ENCODE peak calls at places on chromosomes 6 and 20, in five cellular contexts. One of them, this sample, is unnamed.

GRCh38 chr20:13401596-13401995 is 180.5 kb downstream of the ISM1 start:
- DNase-seq in suprapubic skin: no peak
- DNase-seq in adrenal gland: no peak
- DNase-seq in esophagus squamous epithelium: no peak
- DNase-seq in IMR-90: no peak
- DNase-seq in this sample: no peak

GRCh38 chr6:108742041-108742440 is 106.2 kb upstream of the ARMC2 start:
- DNase-seq in suprapubic skin: no peak
- DNase-seq in adrenal gland: no peak
- DNase-seq in esophagus squamous epithelium: no peak
- DNase-seq in IMR-90: no peak
- DNase-seq in this sample: no peak

GRCh38 chr6:138188278-138188923 is 26.7 kb downstream of the ARFGEF3 start:
- DNase-seq in suprapubic skin: no peak
- DNase-seq in adrenal gland: no peak
- DNase-seq in esophagus squamous epithelium: no peak
- DNase-seq in IMR-90: no peak
- DNase-seq in this sample: no peak

GRCh38 chr6:2986722-2987196 is 12.9 kb upstream of the NQO2 start:
- DNase-seq in suprapubic skin: no peak
- DNase-seq in adrenal gland: no peak
- DNase-seq in esophagus squamous epithelium: no peak
- DNase-seq in IMR-90: peak; percentile 92
- DNase-seq in this sample: no peak

GRCh38 chr20:49379338-49379737 is 101.5 kb upstream of the ZNFX1 start:
- DNase-seq in suprapubic skin: no peak
- DNase-seq in adrenal gland: no peak
- DNase-seq in esophagus squamous epithelium: no peak
- DNase-seq in IMR-90: no peak
- DNase-seq in this sample: no peak

GRCh38 chr6:97726378-97726777 is 443.4 kb upstream of the MMS22L start:
- DNase-seq in suprapubic skin: no peak
- DNase-seq in adrenal gland: no peak
- DNase-seq in esophagus squamous epithelium: no peak
- DNase-seq in IMR-90: no peak
- DNase-seq in this sample: no peak

GRCh38 chr6:142635130-142635529 is 309.8 kb downstream of the HIVEP2 start:
- DNase-seq in suprapubic skin: no peak
- DNase-seq in adrenal gland: no peak
- DNase-seq in esophagus squamous epithelium: no peak
- DNase-seq in IMR-90: peak; percentile 71
- DNase-seq in this sample: no peak

GRCh38 chr6:163759542-163759941 is 345.0 kb downstream of the QKI start:
- DNase-seq in suprapubic skin: no peak
- DNase-seq in adrenal gland: no peak
- DNase-seq in esophagus squamous epithelium: no peak
- DNase-seq in IMR-90: peak; percentile 59
- DNase-seq in this sample: no peak

GRCh38 chr6:20770776-20771175 is 236.5 kb downstream of the CDKAL1 start:
- DNase-seq in suprapubic skin: no peak
- DNase-seq in adrenal gland: no peak
- DNase-seq in esophagus squamous epithelium: no peak
- DNase-seq in IMR-90: no peak
- DNase-seq in this sample: no peak

GRCh38 chr6:121666809-121667208 is 231.4 kb downstream of the GJA1 start:
- DNase-seq in suprapubic skin: no peak
- DNase-seq in adrenal gland: peak; percentile 29
- DNase-seq in esophagus squamous epithelium: no peak
- DNase-seq in IMR-90: peak; percentile 93
- DNase-seq in this sample: no peak

GRCh38 chr20:19867940-19868371 is 109.9 kb downstream of the RIN2 start:
- DNase-seq in suprapubic skin: no peak
- DNase-seq in adrenal gland: no peak
- DNase-seq in esophagus squamous epithelium: no peak
- DNase-seq in IMR-90: no peak
- DNase-seq in this sample: no peak

DNA sequence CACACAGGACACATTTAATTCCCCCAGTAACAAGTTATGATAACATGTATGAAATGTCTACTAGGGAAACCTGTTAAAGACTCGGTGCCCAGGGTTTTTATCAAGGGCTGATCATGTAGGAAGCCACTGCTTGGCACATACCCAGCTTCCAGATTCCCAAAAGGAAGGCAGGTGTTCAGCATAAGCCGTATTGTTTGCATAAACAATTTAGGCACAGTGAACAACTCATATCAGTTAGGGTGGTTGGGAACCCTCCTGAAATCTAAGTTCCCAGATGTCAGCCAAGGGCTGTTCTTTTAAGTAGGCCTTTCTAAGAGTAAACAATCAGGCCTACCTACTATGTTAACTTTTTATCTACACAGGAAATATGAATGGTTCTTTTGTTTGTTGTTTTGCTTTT is 74.1 kb downstream of the ASXL1 start:
- DNase-seq in suprapubic skin: no peak
- DNase-seq in adrenal gland: no peak
- DNase-seq in esophagus squamous epithelium: no peak
- DNase-seq in IMR-90: no peak
- DNase-seq in this sample: no peak
- H3K36me3 ChIP-seq in suprapubic skin: peaks cover 92% of the 10 kb centered on the region
- H3K36me3 ChIP-seq in adrenal gland: no peaks in the 10 kb centered on the region
- H3K36me3 ChIP-seq in esophagus squamous epithelium: peaks cover 78% of the 10 kb centered on the region
- H3K36me3 ChIP-seq in IMR-90: peaks cover 71% of the 10 kb centered on the region
- H3K36me3 ChIP-seq in this sample: peaks cover 93% of the 10 kb centered on the region

GRCh38 chr6:128513878-128514277 is 6.5 kb downstream of the PTPRK start:
- DNase-seq in suprapubic skin: no peak
- DNase-seq in adrenal gland: no peak
- DNase-seq in esophagus squamous epithelium: no peak
- DNase-seq in IMR-90: no peak
- DNase-seq in this sample: no peak
- H3K4me1 ChIP-seq in suprapubic skin: peaks cover 39% of the 10 kb centered on the region
- H3K4me1 ChIP-seq in adrenal gland: no peaks in the 10 kb centered on the region
- H3K4me1 ChIP-seq in esophagus squamous epithelium: peaks cover 10% of the 10 kb centered on the region
- H3K4me1 ChIP-seq in IMR-90: peaks cover 18% of the 10 kb centered on the region
- H3K4me1 ChIP-seq in this sample: no peaks in the 10 kb centered on the region

GRCh38 chr6:147201885-147202515 is 2.2 kb upstream of the STXBP5 start:
- DNase-seq in suprapubic skin: no peak
- DNase-seq in adrenal gland: peak; percentile 31
- DNase-seq in esophagus squamous epithelium: no peak
- DNase-seq in IMR-90: peak; percentile 21
- DNase-seq in this sample: no peak

GRCh38 chr6:147204843-147205311 is 660 bp downstream of the STXBP5 start:
- DNase-seq in suprapubic skin: no peak
- DNase-seq in adrenal gland: no peak
- DNase-seq in esophagus squamous epithelium: no peak
- DNase-seq in IMR-90: peak; percentile 10
- DNase-seq in this sample: no peak

GRCh38 chr6:147204060-147204785 is at the start of gene STXBP5:
- DNase-seq in suprapubic skin: peak; percentile 81
- DNase-seq in adrenal gland: peak; percentile 61
- DNase-seq in esophagus squamous epithelium: no peak
- DNase-seq in IMR-90: peak; percentile 47
- DNase-seq in this sample: peak; percentile 91

GRCh38 chr6:147202516-147203310 is 1.5 kb upstream of the STXBP5 start:
- DNase-seq in suprapubic skin: peak; percentile 90
- DNase-seq in adrenal gland: peak; percentile 89
- DNase-seq in esophagus squamous epithelium: peak; percentile 50
- DNase-seq in IMR-90: peak; percentile 98
- DNase-seq in this sample: peak; percentile 91

DNA sequence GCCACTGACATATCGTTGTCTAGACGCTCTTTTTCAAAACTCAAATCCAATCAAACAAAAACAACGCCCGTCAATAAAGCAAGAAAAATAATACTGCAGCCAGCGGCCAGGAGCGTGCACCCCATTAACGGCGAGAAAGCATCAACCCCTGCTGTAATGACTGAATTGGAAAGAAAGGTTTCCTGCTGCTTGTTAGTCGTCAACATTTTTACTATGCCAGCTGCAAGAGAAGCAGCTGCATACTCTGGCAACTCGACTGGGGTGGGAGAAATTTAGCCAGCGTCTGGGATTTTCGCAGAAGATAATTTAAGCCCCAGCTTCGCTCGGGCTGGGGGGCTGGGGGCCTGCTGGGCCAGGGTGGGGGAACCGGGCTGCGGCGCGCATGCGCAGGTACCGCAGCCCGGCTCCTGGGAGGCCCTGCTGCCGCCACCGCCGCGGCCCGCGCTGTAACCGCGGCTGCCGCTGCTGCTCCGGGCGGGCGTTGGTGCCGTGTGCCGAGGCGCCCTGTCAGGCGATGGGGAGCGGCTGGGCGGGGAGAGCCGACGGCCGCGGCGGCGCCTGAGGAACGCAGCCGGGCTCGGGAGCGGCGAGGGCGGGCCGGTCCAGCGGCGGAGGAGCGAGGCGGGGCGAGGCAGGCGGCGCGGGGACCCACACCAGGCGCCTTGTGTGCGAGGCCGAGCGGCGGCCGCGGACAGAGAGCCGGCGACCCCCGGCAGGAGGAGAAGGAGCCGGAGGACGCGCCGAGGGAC is 732 bp upstream of the STXBP5 start:
- DNase-seq in suprapubic skin: peak; percentile 85
- DNase-seq in adrenal gland: peak; percentile 66
- DNase-seq in esophagus squamous epithelium: no peak
- DNase-seq in IMR-90: peak; percentile 76
- DNase-seq in this sample: peak; percentile 94
- TF ChIP-seq POLR2A in suprapubic skin: peak; percentile 70
- TF ChIP-seq POLR2A in adrenal gland: peak; percentile 93
- TF ChIP-seq POLR2A in esophagus squamous epithelium: no peak
- TF ChIP-seq POLR2A in IMR-90: no peak
- TF ChIP-seq POLR2A in this sample: peak; percentile 15

GRCh38 chr20:31548823-31549512 is 34.7 kb downstream of the HM13 start:
- DNase-seq in suprapubic skin: no peak
- DNase-seq in adrenal gland: no peak
- DNase-seq in esophagus squamous epithelium: no peak
- DNase-seq in IMR-90: no peak
- DNase-seq in this sample: no peak
- H3K36me3 ChIP-seq in suprapubic skin: peaks cover 53% of the 10 kb centered on the region
- H3K36me3 ChIP-seq in adrenal gland: no peaks in the 10 kb centered on the region
- H3K36me3 ChIP-seq in esophagus squamous epithelium: peaks cover 26% of the 10 kb centered on the region
- H3K36me3 ChIP-seq in IMR-90: peaks cover 54% of the 10 kb centered on the region
- H3K36me3 ChIP-seq in this sample: peaks cover 98% of the 10 kb centered on the region

GRCh38 chr6:14922306-14922705 is 323.6 kb upstream of the JARID2 start:
- DNase-seq in suprapubic skin: no peak
- DNase-seq in adrenal gland: no peak
- DNase-seq in esophagus squamous epithelium: no peak
- DNase-seq in IMR-90: no peak
- DNase-seq in this sample: no peak
- H3K4me1 ChIP-seq in suprapubic skin: peaks cover 9% of the 10 kb centered on the region
- H3K4me1 ChIP-seq in adrenal gland: peaks cover 6% of the 10 kb centered on the region
- H3K4me1 ChIP-seq in esophagus squamous epithelium: peaks cover 13% of the 10 kb centered on the region
- H3K4me1 ChIP-seq in IMR-90: peaks cover 16% of the 10 kb centered on the region
- H3K4me1 ChIP-seq in this sample: peaks cover 25% of the 10 kb centered on the region

GRCh38 chr6:158869010-158869603 is 49.9 kb upstream of the EZR start:
- DNase-seq in suprapubic skin: no peak
- DNase-seq in adrenal gland: no peak
- DNase-seq in esophagus squamous epithelium: no peak
- DNase-seq in IMR-90: no peak
- DNase-seq in this sample: no peak
- TF ChIP-seq POLR2A in suprapubic skin: no peak
- TF ChIP-seq POLR2A in adrenal gland: peak; percentile 69
- TF ChIP-seq POLR2A in esophagus squamous epithelium: no peak
- TF ChIP-seq POLR2A in IMR-90: no peak
- TF ChIP-seq POLR2A in this sample: peak; percentile 26

GRCh38 chr20:38089500-38089899 is 56.0 kb downstream of the RPRD1B start:
- DNase-seq in suprapubic skin: no peak
- DNase-seq in adrenal gland: no peak
- DNase-seq in esophagus squamous epithelium: no peak
- DNase-seq in IMR-90: no peak
- DNase-seq in this sample: no peak
- H3K36me3 ChIP-seq in suprapubic skin: peaks cover 66% of the 10 kb centered on the region
- H3K36me3 ChIP-seq in adrenal gland: no peaks in the 10 kb centered on the region
- H3K36me3 ChIP-seq in esophagus squamous epithelium: peaks cover 9% of the 10 kb centered on the region
- H3K36me3 ChIP-seq in IMR-90: peaks cover 20% of the 10 kb centered on the region
- H3K36me3 ChIP-seq in this sample: peaks cover 42% of the 10 kb centered on the region

GRCh38 chr6:71481801-71482200 is 193.2 kb downstream of the OGFRL1 start:
- DNase-seq in suprapubic skin: no peak
- DNase-seq in adrenal gland: no peak
- DNase-seq in esophagus squamous epithelium: no peak
- DNase-seq in IMR-90: no peak
- DNase-seq in this sample: no peak
- H3K4me1 ChIP-seq in suprapubic skin: peaks cover 36% of the 10 kb centered on the region
- H3K4me1 ChIP-seq in adrenal gland: peaks cover 25% of the 10 kb centered on the region
- H3K4me1 ChIP-seq in esophagus squamous epithelium: no peaks in the 10 kb centered on the region
- H3K4me1 ChIP-seq in IMR-90: peaks cover 7% of the 10 kb centered on the region
- H3K4me1 ChIP-seq in this sample: peaks cover 21% of the 10 kb centered on the region

GRCh38 chr20:56393133-56393472 is 658 bp downstream of the CSTF1 start:
- DNase-seq in suprapubic skin: no peak
- DNase-seq in adrenal gland: no peak
- DNase-seq in esophagus squamous epithelium: no peak
- DNase-seq in IMR-90: no peak
- DNase-seq in this sample: no peak

GRCh38 chr20:56392282-56393132 is at the start of gene CSTF1:
- DNase-seq in suprapubic skin: peak; percentile 100
- DNase-seq in adrenal gland: peak; percentile 99
- DNase-seq in esophagus squamous epithelium: peak; percentile 96
- DNase-seq in IMR-90: peak; percentile 100
- DNase-seq in this sample: peak; percentile 100

GRCh38 chr20:56391037-56391436 is 978 bp downstream of the AURKA start:
- DNase-seq in suprapubic skin: no peak
- DNase-seq in adrenal gland: no peak
- DNase-seq in esophagus squamous epithelium: no peak
- DNase-seq in IMR-90: no peak
- DNase-seq in this sample: no peak

GRCh38 chr20:56393653-56394052 is 1.2 kb downstream of the CSTF1 start:
- DNase-seq in suprapubic skin: no peak
- DNase-seq in adrenal gland: no peak
- DNase-seq in esophagus squamous epithelium: no peak
- DNase-seq in IMR-90: no peak
- DNase-seq in this sample: no peak

DNA sequence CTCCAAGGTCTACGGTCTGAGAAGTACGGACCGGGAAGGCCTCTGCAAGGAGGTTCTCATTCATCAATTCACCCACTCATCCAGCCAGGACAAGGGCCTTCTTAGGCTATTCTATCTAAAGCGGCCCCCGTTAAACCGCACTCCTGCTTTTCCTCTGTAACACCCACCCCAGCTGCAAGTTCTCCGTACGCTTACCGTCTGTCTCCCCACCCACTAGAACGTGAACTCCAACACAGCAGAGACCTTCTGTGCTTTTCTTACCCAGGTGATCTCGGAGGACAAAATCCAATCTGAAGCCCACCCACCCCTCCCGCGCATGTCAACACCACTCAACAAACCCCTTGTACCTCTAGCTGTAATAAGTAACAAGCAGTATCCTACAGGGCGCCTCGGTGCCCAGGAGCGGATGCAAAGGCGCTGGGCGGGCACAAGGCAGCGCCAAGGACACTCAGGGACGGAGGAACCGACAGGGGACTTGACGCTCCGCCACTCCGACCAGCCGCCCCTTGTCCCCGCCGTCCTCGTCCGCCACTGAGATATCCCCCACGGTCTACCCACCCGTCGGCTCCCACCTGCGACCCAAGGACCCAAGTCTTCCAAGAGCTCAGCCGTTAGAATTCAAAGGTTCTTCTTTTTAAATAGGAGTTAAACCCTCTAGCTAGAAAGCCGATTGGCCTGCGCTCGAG is at the start of gene AURKA:
- DNase-seq in suprapubic skin: no peak
- DNase-seq in adrenal gland: no peak
- DNase-seq in esophagus squamous epithelium: no peak
- DNase-seq in IMR-90: no peak
- DNase-seq in this sample: no peak
- TF ChIP-seq POLR2A in suprapubic skin: no peak
- TF ChIP-seq POLR2A in adrenal gland: peak; percentile 45
- TF ChIP-seq POLR2A in esophagus squamous epithelium: no peak
- TF ChIP-seq POLR2A in IMR-90: peak; percentile 96
- TF ChIP-seq POLR2A in this sample: no peak

This sample was measured in spleen.